ENCODE peak calls at places on chromosome 1, in nine cellular contexts. One of them, this sample, is unnamed.

GRCh38 chr1:225987491-225988316 is 11.4 kb downstream of the SDE2 start:
- DNase-seq in cardiac fibroblast: peak; percentile 71
- DNase-seq in hepatocyte: peak; percentile 57
- DNase-seq in pancreas: no peak
- DNase-seq in fibroblast of villous mesenchyme: peak; percentile 58
- DNase-seq in uterus: no peak
- DNase-seq in kidney: no peak
- DNase-seq in upper lobe of right lung: no peak
- DNase-seq in fibroblast of the aortic adventitia: peak; percentile 77
- DNase-seq in this sample: peak; percentile 64

GRCh38 chr1:113041569-113042335 is 31.2 kb upstream of the LRIG2 start:
- DNase-seq in cardiac fibroblast: peak; percentile 38
- DNase-seq in hepatocyte: no peak
- DNase-seq in pancreas: no peak
- DNase-seq in fibroblast of villous mesenchyme: peak; percentile 15
- DNase-seq in uterus: no peak
- DNase-seq in kidney: no peak
- DNase-seq in upper lobe of right lung: no peak
- DNase-seq in fibroblast of the aortic adventitia: peak; percentile 74
- DNase-seq in this sample: no peak

GRCh38 chr1:55816456-55816794 is 601.3 kb upstream of the USP24 start:
- DNase-seq in cardiac fibroblast: peak; percentile 62
- DNase-seq in hepatocyte: no peak
- DNase-seq in pancreas: no peak
- DNase-seq in fibroblast of villous mesenchyme: peak; percentile 89
- DNase-seq in uterus: no peak
- DNase-seq in kidney: no peak
- DNase-seq in upper lobe of right lung: no peak
- DNase-seq in fibroblast of the aortic adventitia: no peak
- DNase-seq in this sample: peak; percentile 31

GRCh38 chr1:25088946-25089345 is 143.4 kb downstream of the SYF2 start:
- DNase-seq in cardiac fibroblast: no peak
- DNase-seq in hepatocyte: no peak
- DNase-seq in pancreas: no peak
- DNase-seq in fibroblast of villous mesenchyme: no peak
- DNase-seq in uterus: no peak
- DNase-seq in kidney: no peak
- DNase-seq in upper lobe of right lung: no peak
- DNase-seq in fibroblast of the aortic adventitia: no peak
- DNase-seq in this sample: no peak

GRCh38 chr1:81998165-81998564 is 197.4 kb downstream of the ADGRL2 start:
- DNase-seq in cardiac fibroblast: peak; percentile 13
- DNase-seq in hepatocyte: no peak
- DNase-seq in pancreas: peak; percentile 8
- DNase-seq in fibroblast of villous mesenchyme: no peak
- DNase-seq in uterus: no peak
- DNase-seq in kidney: no peak
- DNase-seq in upper lobe of right lung: no peak
- DNase-seq in fibroblast of the aortic adventitia: peak; percentile 9
- DNase-seq in this sample: no peak

GRCh38 chr1:208201241-208201640 is 42.9 kb downstream of the PLXNA2 start:
- DNase-seq in cardiac fibroblast: peak; percentile 94
- DNase-seq in hepatocyte: peak; percentile 84
- DNase-seq in pancreas: no peak
- DNase-seq in fibroblast of villous mesenchyme: peak; percentile 92
- DNase-seq in uterus: peak; percentile 28
- DNase-seq in kidney: no peak
- DNase-seq in upper lobe of right lung: no peak
- DNase-seq in fibroblast of the aortic adventitia: peak; percentile 96
- DNase-seq in this sample: peak; percentile 96

GRCh38 chr1:53145942-53146708 is 3.7 kb upstream of the SLC1A7 start:
- DNase-seq in cardiac fibroblast: peak; percentile 99
- DNase-seq in hepatocyte: peak; percentile 94
- DNase-seq in pancreas: peak; percentile 86
- DNase-seq in fibroblast of villous mesenchyme: peak; percentile 100
- DNase-seq in uterus: peak; percentile 85
- DNase-seq in kidney: peak; percentile 96
- DNase-seq in upper lobe of right lung: peak; percentile 75
- DNase-seq in fibroblast of the aortic adventitia: peak; percentile 100
- DNase-seq in this sample: peak; percentile 100

GRCh38 chr1:150009604-150010387 is 730 bp downstream of the OTUD7B start:
- DNase-seq in cardiac fibroblast: peak; percentile 67
- DNase-seq in hepatocyte: peak; percentile 78
- DNase-seq in pancreas: peak; percentile 18
- DNase-seq in fibroblast of villous mesenchyme: peak; percentile 90
- DNase-seq in uterus: peak; percentile 57
- DNase-seq in kidney: peak; percentile 67
- DNase-seq in upper lobe of right lung: no peak
- DNase-seq in fibroblast of the aortic adventitia: peak; percentile 75
- DNase-seq in this sample: peak; percentile 69

GRCh38 chr1:24369199-24369598 is 44.4 kb downstream of the STPG1 start:
- DNase-seq in cardiac fibroblast: no peak
- DNase-seq in hepatocyte: no peak
- DNase-seq in pancreas: no peak
- DNase-seq in fibroblast of villous mesenchyme: no peak
- DNase-seq in uterus: no peak
- DNase-seq in kidney: no peak
- DNase-seq in upper lobe of right lung: no peak
- DNase-seq in fibroblast of the aortic adventitia: peak; percentile 77
- DNase-seq in this sample: peak; percentile 50

GRCh38 chr1:46687095-46687659 is 15.5 kb downstream of the TEX38 start:
- DNase-seq in cardiac fibroblast: peak; percentile 86
- DNase-seq in hepatocyte: peak; percentile 52
- DNase-seq in pancreas: peak; percentile 92
- DNase-seq in fibroblast of villous mesenchyme: peak; percentile 86
- DNase-seq in uterus: peak; percentile 77
- DNase-seq in kidney: peak; percentile 82
- DNase-seq in upper lobe of right lung: peak; percentile 84
- DNase-seq in fibroblast of the aortic adventitia: peak; percentile 89
- DNase-seq in this sample: peak; percentile 71

GRCh38 chr1:14571810-14572767 is 26.4 kb upstream of the KAZN start:
- DNase-seq in cardiac fibroblast: no peak
- DNase-seq in hepatocyte: peak; percentile 19
- DNase-seq in pancreas: no peak
- DNase-seq in fibroblast of villous mesenchyme: no peak
- DNase-seq in uterus: no peak
- DNase-seq in kidney: no peak
- DNase-seq in upper lobe of right lung: no peak
- DNase-seq in fibroblast of the aortic adventitia: peak; percentile 4
- DNase-seq in this sample: no peak

GRCh38 chr1:50422946-50423669 is at the start of gene DMRTA2:
- DNase-seq in cardiac fibroblast: no peak
- DNase-seq in hepatocyte: no peak
- DNase-seq in pancreas: no peak
- DNase-seq in fibroblast of villous mesenchyme: no peak
- DNase-seq in uterus: no peak
- DNase-seq in kidney: peak; percentile 66
- DNase-seq in upper lobe of right lung: no peak
- DNase-seq in fibroblast of the aortic adventitia: no peak
- DNase-seq in this sample: no peak

GRCh38 chr1:94416901-94417701 is 1.1 kb upstream of the ABCD3 start:
- DNase-seq in cardiac fibroblast: peak; percentile 88
- DNase-seq in hepatocyte: peak; percentile 44
- DNase-seq in pancreas: no peak
- DNase-seq in fibroblast of villous mesenchyme: peak; percentile 82
- DNase-seq in uterus: peak; percentile 19
- DNase-seq in kidney: no peak
- DNase-seq in upper lobe of right lung: no peak
- DNase-seq in fibroblast of the aortic adventitia: peak; percentile 89
- DNase-seq in this sample: peak; percentile 76

GRCh38 chr1:201597551-201598230 is 58.8 kb downstream of the NAV1 start:
- DNase-seq in cardiac fibroblast: no peak
- DNase-seq in hepatocyte: no peak
- DNase-seq in pancreas: peak; percentile 98
- DNase-seq in fibroblast of villous mesenchyme: no peak
- DNase-seq in uterus: no peak
- DNase-seq in kidney: peak; percentile 71
- DNase-seq in upper lobe of right lung: peak; percentile 95
- DNase-seq in fibroblast of the aortic adventitia: no peak
- DNase-seq in this sample: no peak

DNA sequence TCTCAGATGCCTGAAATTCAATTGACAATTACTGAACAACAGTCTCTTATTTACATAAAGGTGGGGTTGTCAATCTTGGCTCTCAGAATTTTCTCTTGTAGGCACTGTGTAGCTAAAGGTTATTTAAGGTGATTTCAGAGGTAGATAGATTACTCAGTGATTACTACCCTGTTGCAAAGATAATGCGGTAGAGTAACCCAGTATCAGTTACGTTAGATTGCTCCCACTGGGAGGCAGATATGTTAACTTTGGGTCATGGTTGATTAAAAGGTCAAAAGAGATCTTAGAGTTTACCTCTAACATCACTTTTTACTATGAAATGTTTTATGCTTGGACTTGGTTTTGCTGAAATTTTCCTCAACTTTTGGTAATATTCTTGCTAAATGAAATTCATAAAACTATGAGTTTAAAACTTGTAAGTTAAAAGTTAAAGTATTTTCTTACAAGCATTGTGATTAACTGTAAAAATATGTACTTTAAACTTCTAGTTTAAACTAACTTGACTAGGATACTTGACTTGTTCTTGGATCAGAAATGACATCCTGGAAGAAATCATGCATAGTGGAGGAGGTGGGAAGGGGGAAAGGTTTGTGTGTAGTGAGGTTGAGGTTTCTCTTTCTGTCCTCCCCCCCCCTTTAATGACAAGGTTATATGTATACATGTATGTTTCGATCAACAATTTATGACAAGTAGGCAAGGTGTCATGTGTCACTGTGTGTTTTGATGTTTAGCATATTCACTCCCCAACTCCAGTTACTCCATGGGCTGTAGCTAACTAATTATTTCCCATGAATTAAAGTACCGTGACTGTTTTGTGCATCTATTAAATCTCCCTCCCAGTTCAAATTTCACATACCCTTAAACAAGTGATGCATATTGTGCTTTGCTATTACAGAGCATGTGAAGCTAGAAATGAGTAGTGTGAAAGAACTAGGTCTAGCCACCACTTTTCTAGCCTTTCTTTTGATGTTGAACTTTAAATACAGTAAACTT is 2.9 kb downstream of the LAMC1 start:
- DNase-seq in cardiac fibroblast: no peak
- DNase-seq in hepatocyte: no peak
- DNase-seq in pancreas: no peak
- DNase-seq in fibroblast of villous mesenchyme: peak; percentile 44
- DNase-seq in uterus: no peak
- DNase-seq in kidney: no peak
- DNase-seq in upper lobe of right lung: no peak
- DNase-seq in fibroblast of the aortic adventitia: peak; percentile 47
- DNase-seq in this sample: peak; percentile 35
- TF ChIP-seq CTCF in cardiac fibroblast: no peak
- TF ChIP-seq CTCF in hepatocyte: no peak
- TF ChIP-seq CTCF in pancreas: no peak
- TF ChIP-seq CTCF in fibroblast of villous mesenchyme: no peak
- TF ChIP-seq CTCF in uterus: no peak
- TF ChIP-seq CTCF in kidney: no peak
- TF ChIP-seq CTCF in upper lobe of right lung: no peak
- TF ChIP-seq CTCF in fibroblast of the aortic adventitia: no peak
- TF ChIP-seq CTCF in this sample: no peak

GRCh38 chr1:214344897-214345296 is 63.9 kb downstream of the SMYD2 start:
- DNase-seq in cardiac fibroblast: no peak
- DNase-seq in hepatocyte: no peak
- DNase-seq in pancreas: no peak
- DNase-seq in fibroblast of villous mesenchyme: no peak
- DNase-seq in uterus: no peak
- DNase-seq in kidney: no peak
- DNase-seq in upper lobe of right lung: no peak
- DNase-seq in fibroblast of the aortic adventitia: no peak
- DNase-seq in this sample: no peak
- H3K4me3 ChIP-seq in cardiac fibroblast: no peak overlapping the region
- H3K4me3 ChIP-seq in hepatocyte: no peak overlapping the region
- H3K4me3 ChIP-seq in pancreas: no peak overlapping the region
- H3K4me3 ChIP-seq in fibroblast of villous mesenchyme: no peak overlapping the region
- H3K4me3 ChIP-seq in uterus: no peak overlapping the region
- H3K4me3 ChIP-seq in kidney: no peak overlapping the region
- H3K4me3 ChIP-seq in upper lobe of right lung: no peak overlapping the region
- H3K4me3 ChIP-seq in fibroblast of the aortic adventitia: no peak overlapping the region
- H3K4me3 ChIP-seq in this sample: no peak overlapping the region

GRCh38 chr1:92191726-92192125 is 26.0 kb upstream of the C1orf146 start:
- DNase-seq in cardiac fibroblast: no peak
- DNase-seq in hepatocyte: no peak
- DNase-seq in pancreas: no peak
- DNase-seq in fibroblast of villous mesenchyme: no peak
- DNase-seq in uterus: no peak
- DNase-seq in kidney: no peak
- DNase-seq in upper lobe of right lung: no peak
- DNase-seq in fibroblast of the aortic adventitia: no peak
- DNase-seq in this sample: no peak

GRCh38 chr1:92184632-92185031 is 33.1 kb upstream of the C1orf146 start:
- DNase-seq in cardiac fibroblast: peak; percentile 61
- DNase-seq in hepatocyte: no peak
- DNase-seq in pancreas: no peak
- DNase-seq in fibroblast of villous mesenchyme: peak; percentile 53
- DNase-seq in uterus: no peak
- DNase-seq in kidney: no peak
- DNase-seq in upper lobe of right lung: no peak
- DNase-seq in fibroblast of the aortic adventitia: peak; percentile 59
- DNase-seq in this sample: peak; percentile 69

GRCh38 chr1:92188436-92189255 is 29.1 kb upstream of the C1orf146 start:
- DNase-seq in cardiac fibroblast: no peak
- DNase-seq in hepatocyte: no peak
- DNase-seq in pancreas: no peak
- DNase-seq in fibroblast of villous mesenchyme: no peak
- DNase-seq in uterus: no peak
- DNase-seq in kidney: no peak
- DNase-seq in upper lobe of right lung: no peak
- DNase-seq in fibroblast of the aortic adventitia: no peak
- DNase-seq in this sample: no peak

GRCh38 chr1:92186081-92186480 is 31.6 kb upstream of the C1orf146 start:
- DNase-seq in cardiac fibroblast: no peak
- DNase-seq in hepatocyte: no peak
- DNase-seq in pancreas: no peak
- DNase-seq in fibroblast of villous mesenchyme: peak; percentile 31
- DNase-seq in uterus: no peak
- DNase-seq in kidney: no peak
- DNase-seq in upper lobe of right lung: no peak
- DNase-seq in fibroblast of the aortic adventitia: no peak
- DNase-seq in this sample: peak; percentile 65
- TF ChIP-seq CTCF in cardiac fibroblast: no peak
- TF ChIP-seq CTCF in hepatocyte: no peak
- TF ChIP-seq CTCF in pancreas: no peak
- TF ChIP-seq CTCF in fibroblast of villous mesenchyme: no peak
- TF ChIP-seq CTCF in uterus: no peak
- TF ChIP-seq CTCF in kidney: no peak
- TF ChIP-seq CTCF in upper lobe of right lung: no peak
- TF ChIP-seq CTCF in fibroblast of the aortic adventitia: no peak
- TF ChIP-seq CTCF in this sample: no peak

DNA sequence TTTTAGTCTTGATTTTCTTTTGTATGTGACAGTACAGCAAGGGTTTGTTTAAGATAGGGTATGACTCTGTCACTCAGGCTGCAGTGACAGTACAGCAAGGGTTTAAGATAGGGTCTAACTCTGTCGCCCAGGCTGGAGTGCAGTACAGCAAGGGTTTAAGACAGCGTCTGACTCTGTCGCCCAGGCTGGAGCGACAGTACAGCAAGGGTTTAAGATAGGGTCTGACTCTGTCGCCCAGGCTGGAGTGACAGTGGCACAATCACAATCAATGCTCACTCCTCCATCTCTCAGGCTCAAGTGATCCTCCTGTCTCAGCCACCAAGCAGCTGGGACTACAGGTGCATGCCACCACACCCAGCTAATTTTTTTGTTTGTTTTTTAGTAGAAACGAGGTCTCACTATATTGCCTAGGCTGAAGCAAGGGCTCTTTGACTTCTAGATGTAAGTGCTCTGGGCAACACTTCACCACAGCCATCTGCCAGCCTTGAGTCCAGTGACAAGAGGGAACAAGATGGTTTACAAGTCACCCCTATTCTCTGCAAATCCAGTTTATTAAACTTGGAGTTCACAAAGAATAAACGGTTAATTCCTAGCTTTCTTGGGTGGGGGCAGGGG is 965 bp upstream of the SH2D5 start:
- DNase-seq in cardiac fibroblast: no peak
- DNase-seq in hepatocyte: no peak
- DNase-seq in pancreas: no peak
- DNase-seq in fibroblast of villous mesenchyme: no peak
- DNase-seq in uterus: no peak
- DNase-seq in kidney: no peak
- DNase-seq in upper lobe of right lung: no peak
- DNase-seq in fibroblast of the aortic adventitia: peak; percentile 14
- DNase-seq in this sample: no peak
- H3K4me3 ChIP-seq in cardiac fibroblast: no peak overlapping the region
- H3K4me3 ChIP-seq in hepatocyte: no peak overlapping the region
- H3K4me3 ChIP-seq in pancreas: no peak overlapping the region
- H3K4me3 ChIP-seq in fibroblast of villous mesenchyme: peak overlapping the region; percentile 62
- H3K4me3 ChIP-seq in uterus: peak overlapping the region; percentile 40
- H3K4me3 ChIP-seq in kidney: peak overlapping the region; percentile 67
- H3K4me3 ChIP-seq in upper lobe of right lung: peak overlapping the region; percentile 64
- H3K4me3 ChIP-seq in fibroblast of the aortic adventitia: no peak overlapping the region
- H3K4me3 ChIP-seq in this sample: no peak overlapping the region